ENCODE peak calls at places on chromosomes 5 and 9, in five cellular contexts. O is endothelial cell, P is foreskin fibroblast, I is activated T-cell treated with anti-CD3 and anti-CD28 coated beads for 4 hours, K is T follicular helper cell. U is an unnamed sample.

GRCh38 chr5:32443145-32443540 is 1.4 kb downstream of the ZFR start:
- DNase-seq in O (no peak), P (peak; percentile 69), I (no peak), K (no peak), U (no peak)

GRCh38 chr5:68484307-68485068 is 268.9 kb downstream of the PIK3R1 start:
- DNase-seq in O (no peak), P (peak; percentile 77), I (no peak), K (no peak), U (peak; percentile 85)

GRCh38 chr5:175444060-175444904 is at the start of gene DRD1:
- DNase-seq in O (peak; percentile 80), P (peak; percentile 53), I (peak; percentile 42), K (peak; percentile 10), U (no peak)

GRCh38 chr5:119340597-119341218 is 15.1 kb upstream of the TNFAIP8 start:
- DNase-seq in O (no peak), P (no peak), I (no peak), K (peak; percentile 33), U (no peak)

GRCh38 chr5:10797246-10797645 is 36.2 kb upstream of the DAP start:
- DNase-seq in O (no peak), P (peak; percentile 69), I (no peak), K (no peak), U (no peak)

GRCh38 chr5:6598351-6598900 is 34.4 kb downstream of the NSUN2 start:
- DNase-seq in O (no peak), P (no peak), I (no peak), K (no peak), U (peak; percentile 62)

GRCh38 chr9:107274096-107274495 is 9.0 kb upstream of the RAD23B start:
- DNase-seq in O (no peak), P (no peak), I (no peak), K (no peak), U (no peak)

GRCh38 chr9:97710356-97711222 is 13.4 kb upstream of the XPA start:
- DNase-seq in O (peak; percentile 48), P (peak; percentile 81), I (peak; percentile 29), K (peak; percentile 10), U (no peak)

GRCh38 chr9:82923410-82924242 is 139.3 kb downstream of the RASEF start:
- DNase-seq in O (no peak), P (no peak), I (no peak), K (no peak), U (no peak)

GRCh38 chr5:40616791-40617190 is 62.9 kb upstream of the PTGER4 start:
- DNase-seq in O (no peak), P (no peak), I (no peak), K (no peak), U (no peak)

GRCh38 chr5:932628-933250 is 40.1 kb downstream of the TRIP13 start:
- DNase-seq in O (no peak), P (no peak), I (no peak), K (no peak), U (no peak)

GRCh38 chr5:36611520-36612274 is 5.3 kb downstream of the SLC1A3 start:
- DNase-seq in O (no peak), P (peak; percentile 8), I (no peak), K (no peak), U (no peak)

GRCh38 chr5:548256-548655 is 24.0 kb upstream of the SLC9A3 start:
- DNase-seq in O (no peak), P (peak; percentile 32), I (no peak), K (no peak), U (no peak)

GRCh38 chr5:172820046-172820767 is 13.8 kb upstream of the ERGIC1 start:
- DNase-seq in O (no peak), P (no peak), I (peak; percentile 55), K (no peak), U (no peak)

GRCh38 chr5:39648539-39649200 is 223.9 kb upstream of the DAB2 start:
- DNase-seq in O (no peak), P (peak; percentile 35), I (no peak), K (no peak), U (no peak)

GRCh38 chr9:105912157-105912867 is 218.0 kb downstream of the TMEM38B start:
- DNase-seq in O (no peak), P (no peak), I (no peak), K (no peak), U (no peak)

GRCh38 chr9:126392662-126393383 is 66.2 kb downstream of the MVB12B start:
- DNase-seq in O (no peak), P (no peak), I (no peak), K (no peak), U (no peak)

GRCh38 chr9:133819923-133820322 is 81.8 kb upstream of the SARDH start:
- DNase-seq in O (no peak), P (no peak), I (no peak), K (no peak), U (no peak)

GRCh38 chr9:121699271-121700164 is 48.1 kb downstream of the DAB2IP start:
- DNase-seq in O (peak; percentile 75), P (peak; percentile 77), I (no peak), K (no peak), U (no peak)

GRCh38 chr5:28523887-28524637 is 1485.7 kb upstream of the CDH9 start:
- DNase-seq in O (no peak), P (peak; percentile 0), I (no peak), K (no peak), U (no peak)

GRCh38 chr9:1267581-1267980 is 217.4 kb downstream of the DMRT2 start:
- DNase-seq in O (no peak), P (peak; percentile 15), I (no peak), K (no peak), U (no peak)

GRCh38 chr5:140240987-140241706 is 61.8 kb downstream of the PFDN1 start:
- DNase-seq in O (peak; percentile 49), P (peak; percentile 96), I (no peak), K (no peak), U (peak; percentile 67)

GRCh38 chr5:14190194-14191164 is 47.3 kb downstream of the TRIO start:
- DNase-seq in O (no peak), P (peak; percentile 97), I (no peak), K (no peak), U (peak; percentile 95)

GRCh38 chr5:148794275-148794674 is 32.1 kb upstream of the ADRB2 start:
- DNase-seq in O (no peak), P (no peak), I (no peak), K (no peak), U (no peak)

GRCh38 chr9:121851641-121852091 is 200.2 kb downstream of the DAB2IP start:
- DNase-seq in O (no peak), P (no peak), I (no peak), K (no peak), U (no peak)

GRCh38 chr9:35180801-35181200 is 19.0 kb downstream of the UNC13B start:
- DNase-seq in O (no peak), P (no peak), I (no peak), K (no peak), U (no peak)

GRCh38 chr9:100474082-100474949 is 1.4 kb downstream of the TMEFF1 start:
- DNase-seq in O (peak; percentile 18), P (peak; percentile 27), I (no peak), K (no peak), U (no peak)

GRCh38 chr5:133261993-133262392 is 210.2 kb downstream of the HSPA4 start:
- DNase-seq in O (no peak), P (no peak), I (no peak), K (no peak), U (no peak)

GRCh38 chr9:91089405-91090131 is 272.1 kb downstream of the AUH start:
- DNase-seq in O (no peak), P (peak; percentile 85), I (no peak), K (no peak), U (peak; percentile 47)

GRCh38 chr5:168601972-168602371 is 22.8 kb upstream of the PANK3 start:
- DNase-seq in O (no peak), P (no peak), I (no peak), K (no peak), U (no peak)

GRCh38 chr5:169762338-169763095 is 125.4 kb downstream of the DOCK2 start:
- DNase-seq in O (no peak), P (peak; percentile 72), I (no peak), K (no peak), U (no peak)

U was measured in AG09309.